ENCODE peak calls at places on chromosomes 12 and 14, in nine cellular contexts. M is HCT116; S is ovary; J is AG09309; H is Calu3; L is endothelial cell; I is dorsolateral prefrontal cortex; G is suprapubic skin; T is CD8-positive, alpha-beta T cell. R is an unnamed sample.

GRCh38 chr14:36857136-36857535 is 195.5 kb downstream of the PAX9 start:
- DNase-seq in J (no peak), H (no peak), S (no peak), G (no peak), T (no peak), I (no peak), L (no peak), M (no peak), R (no peak)

GRCh38 chr12:104792570-104792969 is 165.5 kb downstream of the SLC41A2 start:
- DNase-seq in G (no peak), L (no peak), J (peak), M (peak), T (no peak), S (no peak), H (no peak), I (no peak), R (no peak)

GRCh38 chr12:109921982-109922381 is 21.9 kb downstream of the TCHP start:
- DNase-seq in L (no peak), T (no peak), M (no peak), J (no peak), S (no peak), H (no peak), I (no peak), G (no peak), R (no peak)

GRCh38 chr12:131869871-131870418 is 24.5 kb upstream of the ULK1 start:
- DNase-seq in L (no peak), T (no peak), G (no peak), M (no peak), S (no peak), J (peak), I (no peak), H (peak), R (no peak)

GRCh38 chr14:52033131-52033642 is 35.7 kb downstream of the NID2 start:
- DNase-seq in L (no peak), H (no peak), I (no peak), J (no peak), T (no peak), M (no peak), G (no peak), S (no peak), R (no peak)

GRCh38 chr12:51773145-51773869 is 75.2 kb downstream of the FIGNL2 start:
- DNase-seq in J (peak), S (no peak), I (no peak), G (no peak), H (no peak), T (no peak), L (no peak), M (peak), R (no peak)

GRCh38 chr14:50333010-50333409 is 20.9 kb downstream of the DMAC2L start:
- DNase-seq in J (peak), G (no peak), H (no peak), T (no peak), I (no peak), L (no peak), M (no peak), S (no peak), R (no peak)

GRCh38 chr14:91249841-91250616 is 5.5 kb upstream of the GPR68 start:
- DNase-seq in T (no peak), G (no peak), J (no peak), S (no peak), I (no peak), H (peak), M (no peak), L (no peak), R (no peak)

GRCh38 chr14:76957224-76957881 is 71.2 kb downstream of the IRF2BPL start:
- DNase-seq in I (no peak), M (no peak), L (no peak), T (no peak), J (no peak), S (no peak), H (no peak), G (no peak), R (no peak)

GRCh38 chr14:30779210-30779609 is 95.1 kb upstream of the COCH start:
- DNase-seq in S (no peak), I (no peak), T (no peak), L (no peak), M (no peak), G (no peak), H (no peak), J (no peak), R (no peak)

GRCh38 chr14:88568196-88568595 is 5.4 kb downstream of the ZC3H14 start:
- DNase-seq in T (no peak), S (no peak), G (no peak), J (no peak), H (no peak), I (no peak), L (no peak), M (no peak), R (no peak)
- TF ChIP-seq CTCF in T (no peak), S (no peak), G (no peak), J (no peak), H (no peak), I (no peak), L (no peak), M (no peak), R (no peak)

GRCh38 chr12:6367065-6367968 is 8.0 kb downstream of the SCNN1A start:
- DNase-seq in H (no peak), S (no peak), I (no peak), M (no peak), J (no peak), T (no peak), L (no peak), G (no peak), R (no peak)
- TF ChIP-seq CTCF in H (no peak), S (no peak), I (peak), M (no peak), J (peak), T (no peak), L (no peak), G (no peak), R (no peak)

DNA sequence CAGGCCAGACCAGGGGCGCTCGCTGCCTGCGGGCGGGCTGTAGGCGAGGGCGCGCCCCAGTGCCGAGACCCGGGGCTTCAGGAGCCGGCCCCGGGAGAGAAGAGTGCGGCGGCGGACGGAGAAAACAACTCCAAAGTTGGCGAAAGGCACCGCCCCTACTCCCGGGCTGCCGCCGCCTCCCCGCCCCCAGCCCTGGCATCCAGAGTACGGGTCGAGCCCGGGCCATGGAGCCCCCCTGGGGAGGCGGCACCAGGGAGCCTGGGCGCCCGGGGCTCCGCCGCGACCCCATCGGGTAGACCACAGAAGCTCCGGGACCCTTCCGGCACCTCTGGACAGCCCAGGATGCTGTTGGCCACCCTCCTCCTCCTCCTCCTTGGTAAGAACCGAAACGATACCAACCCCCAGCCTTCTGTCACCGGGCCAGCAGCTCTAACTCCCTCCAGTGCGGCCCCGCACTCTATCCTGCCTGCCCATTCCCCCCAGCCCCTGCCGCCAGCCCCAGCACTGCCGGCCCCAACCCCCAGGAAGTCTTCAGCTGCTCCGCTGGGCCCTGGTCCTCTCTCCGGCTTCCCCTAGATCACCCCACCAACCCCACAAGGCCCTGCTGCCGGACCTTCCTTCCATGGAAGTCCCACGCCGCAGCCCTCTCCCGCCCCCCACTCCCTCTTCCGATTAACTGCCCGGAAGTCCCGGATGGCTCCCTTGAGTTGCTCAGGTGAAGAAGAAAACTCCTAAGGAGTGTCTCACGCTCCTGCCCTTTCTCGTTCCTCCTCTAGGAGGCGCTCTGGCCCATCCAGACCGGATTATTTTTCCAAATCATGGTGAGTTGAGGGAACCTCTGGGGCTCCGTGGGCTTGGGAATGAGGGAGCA is 657 bp downstream of the LRP10 start:
- DNase-seq in H (peak), M (peak), G (peak), T (peak), J (no peak), L (peak), I (peak), S (peak), R (peak)
- TF ChIP-seq CTCF in H (peak), M (peak), G (peak), T (peak), J (peak), L (peak), I (peak), S (peak), R (peak)

GRCh38 chr12:27123642-27124041 is 41.3 kb upstream of the C12orf71 start:
- DNase-seq in T (no peak), M (no peak), S (no peak), L (no peak), G (no peak), I (no peak), H (no peak), J (no peak), R (no peak)
- TF ChIP-seq CTCF in T (no peak), M (peak), S (no peak), L (no peak), G (no peak), I (no peak), H (no peak), J (no peak), R (no peak)

GRCh38 chr12:45893240-45893639 is 97.1 kb downstream of the SCAF11 start:
- DNase-seq in T (no peak), G (no peak), S (no peak), H (no peak), J (no peak), I (peak), M (peak), L (no peak), R (no peak)
- TF ChIP-seq CTCF in T (no peak), G (no peak), S (no peak), H (no peak), J (peak), I (peak), M (no peak), L (no peak), R (no peak)

DNA sequence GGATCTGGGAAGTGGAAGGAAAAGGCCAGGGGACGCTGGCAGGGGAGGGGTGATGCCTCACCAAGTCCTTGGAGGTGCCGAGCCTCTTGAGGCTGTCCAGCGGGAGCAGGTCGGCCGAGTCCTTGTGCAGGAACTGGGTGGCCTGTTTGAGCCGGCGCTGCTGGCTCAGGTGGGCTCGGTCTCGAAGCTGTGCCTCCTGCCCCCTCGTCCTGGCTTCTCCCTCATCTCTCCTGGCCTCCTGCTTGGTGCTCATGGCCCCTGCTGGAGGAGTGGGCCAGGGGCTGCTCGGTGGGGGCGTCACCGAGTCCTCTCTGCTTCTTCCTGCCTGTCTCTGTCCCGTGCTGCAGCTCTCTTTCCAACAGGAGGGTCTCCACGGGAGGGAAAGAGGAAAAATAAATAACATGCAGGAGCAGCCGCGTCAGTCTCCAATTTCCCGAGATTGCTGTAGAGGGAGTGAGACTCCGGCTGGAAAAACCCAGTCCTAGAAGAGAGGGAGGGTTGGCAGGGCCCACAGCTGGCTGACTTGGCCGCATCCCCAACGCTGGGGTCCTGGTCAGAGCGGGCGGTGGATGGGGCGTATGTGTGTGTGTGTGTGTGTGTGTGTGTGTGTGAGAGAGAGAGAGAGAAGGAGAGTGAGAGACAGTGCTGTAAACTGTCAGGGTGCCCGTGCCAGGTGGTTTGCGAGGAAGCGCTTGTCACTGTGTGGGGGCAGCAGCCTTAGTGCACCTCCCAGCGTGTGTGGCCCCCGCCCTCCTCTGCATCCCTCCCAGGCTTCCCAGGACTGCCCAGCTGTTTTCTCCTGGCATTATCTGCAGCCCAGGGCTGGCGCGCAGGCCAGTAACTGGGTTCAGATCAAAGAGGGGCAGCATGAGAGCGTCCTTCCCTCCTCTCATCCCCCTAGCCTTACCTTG is at the start of gene NRIP2:
- DNase-seq in T (no peak), S (peak), J (no peak), I (peak), G (no peak), H (no peak), L (no peak), M (no peak), R (no peak)
- TF ChIP-seq CTCF in T (no peak), S (no peak), J (peak), I (peak), G (no peak), H (no peak), L (no peak), M (no peak), R (no peak)

GRCh38 chr14:38941485-38941884 is 161.6 kb downstream of the SEC23A start:
- DNase-seq in J (no peak), S (no peak), H (no peak), L (no peak), G (no peak), T (no peak), I (no peak), M (no peak), R (no peak)
- TF ChIP-seq CTCF in J (peak), S (no peak), H (no peak), L (no peak), G (no peak), T (no peak), I (no peak), M (no peak), R (no peak)

DNA sequence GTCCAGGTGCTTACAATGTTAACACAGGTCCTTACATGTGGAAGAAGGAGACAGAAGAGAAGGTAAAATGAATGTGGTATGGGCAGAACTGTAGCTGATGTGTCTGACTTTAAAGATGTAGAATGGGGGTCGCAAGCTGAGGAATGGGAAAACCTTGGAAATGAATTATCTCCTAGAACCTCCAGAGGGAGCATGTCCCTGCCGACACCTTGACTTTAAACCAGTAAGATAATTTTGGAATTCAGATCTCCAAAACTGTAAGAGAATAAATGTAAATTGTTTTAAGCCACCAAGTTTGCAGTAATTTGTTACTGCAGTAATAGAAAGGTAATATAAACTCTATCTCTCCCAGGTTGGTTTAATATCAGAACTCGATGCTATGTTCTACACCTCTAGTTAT is 80.1 kb upstream of the ALG10 start:
- DNase-seq in G (no peak), H (no peak), T (no peak), I (no peak), L (no peak), J (no peak), S (no peak), M (no peak), R (no peak)
- TF ChIP-seq CTCF in G (no peak), H (peak), T (no peak), I (no peak), L (peak), J (no peak), S (no peak), M (no peak), R (no peak)

GRCh38 chr14:60734465-60735242 is at the start of gene MNAT1:
- DNase-seq in I (peak), J (peak), L (peak), H (peak), G (peak), T (peak), M (peak), S (peak), R (no peak)
- TF ChIP-seq CTCF in I (peak), J (peak), L (no peak), H (no peak), G (no peak), T (no peak), M (no peak), S (no peak), R (no peak)

R was measured in omental fat pad.